ENCODE peak calls at places on chromosomes 5 and 9, in five cellular contexts. M is IMR-90; R is iPS-NIHi11; Z is M059J; S is activated effector memory CD4-positive, alpha-beta T cell treated with anti-CD3 and anti-CD28 coated beads, Interleukin-2, amount 50 U/mL, for 16 hours. C is an unnamed sample.

GRCh38 chr9:98515506-98516204 is 193.1 kb downstream of the GABBR2 start:
- DNase-seq in R (no peak), Z (no peak), M (no peak), S (no peak), C (no peak)

GRCh38 chr9:110156902-110157301 is 51.1 kb downstream of the C9orf152 start:
- DNase-seq in S (no peak), Z (peak), M (no peak), R (no peak), C (no peak)

GRCh38 chr9:89359018-89359417 is 40.7 kb downstream of the SECISBP2 start:
- DNase-seq in S (no peak), Z (no peak), R (no peak), M (no peak), C (no peak)

GRCh38 chr5:135086326-135086725 is 52.3 kb upstream of the PITX1 start:
- DNase-seq in S (no peak), Z (no peak), R (no peak), M (no peak), C (no peak)

GRCh38 chr5:82886911-82887310 is 190.3 kb downstream of the TMEM167A start:
- DNase-seq in M (peak), Z (peak), S (no peak), R (no peak), C (no peak)

GRCh38 chr9:35827486-35827885 is 1.0 kb downstream of the FAM221B start:
- DNase-seq in M (peak), S (no peak), R (no peak), Z (peak), C (no peak)

GRCh38 chr5:173890195-173890951 is 2.2 kb downstream of the CPEB4 start:
- DNase-seq in R (no peak), Z (peak), M (peak), S (no peak), C (peak)

GRCh38 chr5:124352312-124352711 is 394.1 kb downstream of the ZNF608 start:
- DNase-seq in M (no peak), Z (no peak), S (no peak), R (no peak), C (no peak)

GRCh38 chr5:141560725-141561483 is 57.9 kb downstream of the DIAPH1 start:
- DNase-seq in Z (peak), M (peak), S (no peak), R (peak), C (peak)

GRCh38 chr5:139178948-139179347 is 19.2 kb downstream of the SIL1 start:
- DNase-seq in Z (peak), S (no peak), M (peak), R (peak), C (no peak)

GRCh38 chr5:80246995-80247729 is 8.7 kb downstream of the SERINC5 start:
- DNase-seq in R (peak), M (peak), Z (peak), S (peak), C (no peak)

GRCh38 chr9:17088566-17088965 is 46.3 kb upstream of the CNTLN start:
- DNase-seq in S (no peak), R (no peak), Z (no peak), M (peak), C (no peak)

GRCh38 chr5:106116682-106117081 is 1554.1 kb downstream of the EFNA5 start:
- DNase-seq in Z (no peak), M (peak), R (no peak), S (no peak), C (no peak)

GRCh38 chr5:9851458-9851857 is 221.3 kb upstream of the TAS2R1 start:
- DNase-seq in M (peak), R (no peak), S (no peak), Z (peak), C (no peak)

GRCh38 chr5:43245724-43246385 is 53.8 kb downstream of the NIM1K start:
- DNase-seq in M (no peak), R (no peak), S (no peak), Z (no peak), C (no peak)

GRCh38 chr9:36141288-36141687 is 4.8 kb downstream of the GLIPR2 start:
- DNase-seq in Z (peak), R (peak), S (no peak), M (peak), C (no peak)

GRCh38 chr9:116163293-116164055 is 9.9 kb downstream of the PAPPA start:
- DNase-seq in S (no peak), R (peak), Z (peak), M (no peak), C (no peak)

GRCh38 chr9:118529210-118529609 is 825.0 kb downstream of the TLR4 start:
- DNase-seq in M (no peak), R (no peak), Z (peak), S (no peak), C (no peak)

C was measured in retina.